ENCODE peak calls at places on chromosomes 2 and 18, in five cellular contexts. One of them, this sample, is unnamed.

GRCh38 chr2:3785220-3785889 is 82.0 kb downstream of the DCDC2C start:
- DNase-seq in HCT116: no peak
- DNase-seq in OCI-LY7: no peak
- DNase-seq in RWPE1: peak; percentile 37
- DNase-seq in neuronal stem cell: no peak
- DNase-seq in this sample: peak; percentile 69

GRCh38 chr2:232441147-232441651 is 14.8 kb upstream of the ALPI start:
- DNase-seq in OCI-LY7: no peak
- DNase-seq in RWPE1: no peak
- DNase-seq in neuronal stem cell: no peak
- DNase-seq in HCT116: no peak
- DNase-seq in this sample: no peak

GRCh38 chr18:55477537-55478300 is 110.3 kb downstream of the TCF4 start:
- DNase-seq in HCT116: no peak
- DNase-seq in RWPE1: peak; percentile 8
- DNase-seq in neuronal stem cell: no peak
- DNase-seq in OCI-LY7: peak; percentile 42
- DNase-seq in this sample: peak; percentile 61

GRCh38 chr2:217459675-217460405 is 543.0 kb downstream of the TNS1 start:
- DNase-seq in RWPE1: no peak
- DNase-seq in neuronal stem cell: no peak
- DNase-seq in HCT116: no peak
- DNase-seq in OCI-LY7: no peak
- DNase-seq in this sample: no peak

GRCh38 chr2:28153851-28154250 is 238.8 kb upstream of the FOSL2 start:
- DNase-seq in neuronal stem cell: no peak
- DNase-seq in OCI-LY7: no peak
- DNase-seq in HCT116: no peak
- DNase-seq in RWPE1: no peak
- DNase-seq in this sample: no peak

GRCh38 chr2:34567128-34567527 is 968.0 kb upstream of the FAM98A start:
- DNase-seq in RWPE1: no peak
- DNase-seq in OCI-LY7: no peak
- DNase-seq in neuronal stem cell: no peak
- DNase-seq in HCT116: no peak
- DNase-seq in this sample: no peak

GRCh38 chr2:106638609-106639008 is 151.4 kb downstream of the CD8B2 start:
- DNase-seq in OCI-LY7: no peak
- DNase-seq in neuronal stem cell: no peak
- DNase-seq in HCT116: no peak
- DNase-seq in RWPE1: no peak
- DNase-seq in this sample: no peak

GRCh38 chr2:45674035-45674791 is 22.7 kb downstream of the PRKCE start:
- DNase-seq in HCT116: no peak
- DNase-seq in RWPE1: no peak
- DNase-seq in neuronal stem cell: no peak
- DNase-seq in OCI-LY7: no peak
- DNase-seq in this sample: no peak

GRCh38 chr2:19722486-19723420 is 179.0 kb downstream of the TTC32 start:
- DNase-seq in HCT116: no peak
- DNase-seq in RWPE1: no peak
- DNase-seq in neuronal stem cell: no peak
- DNase-seq in OCI-LY7: no peak
- DNase-seq in this sample: no peak

GRCh38 chr18:657311-657997 is at the start of gene TYMS:
- DNase-seq in neuronal stem cell: peak; percentile 62
- DNase-seq in OCI-LY7: peak; percentile 82
- DNase-seq in RWPE1: peak; percentile 86
- DNase-seq in HCT116: peak; percentile 63
- DNase-seq in this sample: peak; percentile 64

GRCh38 chr2:96098900-96099590 is 17.3 kb downstream of the ADRA2B start:
- DNase-seq in HCT116: no peak
- DNase-seq in OCI-LY7: no peak
- DNase-seq in neuronal stem cell: no peak
- DNase-seq in RWPE1: no peak
- DNase-seq in this sample: no peak

GRCh38 chr2:43174368-43175186 is 51.8 kb downstream of the ZFP36L2 start:
- DNase-seq in neuronal stem cell: no peak
- DNase-seq in HCT116: no peak
- DNase-seq in OCI-LY7: peak; percentile 81
- DNase-seq in RWPE1: no peak
- DNase-seq in this sample: no peak

GRCh38 chr2:181977661-181978350 is 7.8 kb upstream of the PPP1R1C start:
- DNase-seq in neuronal stem cell: no peak
- DNase-seq in RWPE1: peak; percentile 90
- DNase-seq in OCI-LY7: no peak
- DNase-seq in HCT116: no peak
- DNase-seq in this sample: peak; percentile 86

GRCh38 chr18:66523219-66523991 is 80.5 kb downstream of the CDH19 start:
- DNase-seq in RWPE1: no peak
- DNase-seq in OCI-LY7: no peak
- DNase-seq in HCT116: no peak
- DNase-seq in neuronal stem cell: no peak
- DNase-seq in this sample: no peak

GRCh38 chr2:215971671-215972070 is 41.7 kb downstream of the MREG start:
- DNase-seq in OCI-LY7: no peak
- DNase-seq in HCT116: no peak
- DNase-seq in neuronal stem cell: no peak
- DNase-seq in RWPE1: no peak
- DNase-seq in this sample: no peak

GRCh38 chr18:39460136-39460535 is 1894.5 kb upstream of the CELF4 start:
- DNase-seq in RWPE1: no peak
- DNase-seq in neuronal stem cell: no peak
- DNase-seq in HCT116: no peak
- DNase-seq in OCI-LY7: no peak
- DNase-seq in this sample: no peak

GRCh38 chr18:48680871-48681270 is 142.0 kb downstream of the CTIF start:
- DNase-seq in HCT116: no peak
- DNase-seq in neuronal stem cell: peak; percentile 61
- DNase-seq in OCI-LY7: no peak
- DNase-seq in RWPE1: no peak
- DNase-seq in this sample: no peak

GRCh38 chr2:7899923-7900322 is 781.9 kb upstream of the ID2 start:
- DNase-seq in OCI-LY7: no peak
- DNase-seq in RWPE1: no peak
- DNase-seq in HCT116: no peak
- DNase-seq in neuronal stem cell: no peak
- DNase-seq in this sample: no peak

GRCh38 chr2:80304522-80304878 is at the start of gene LRRTM1:
- DNase-seq in OCI-LY7: no peak
- DNase-seq in neuronal stem cell: no peak
- DNase-seq in HCT116: no peak
- DNase-seq in RWPE1: peak; percentile 1
- DNase-seq in this sample: no peak

GRCh38 chr18:24089059-24089458 is 49.8 kb upstream of the CABYR start:
- DNase-seq in neuronal stem cell: no peak
- DNase-seq in OCI-LY7: no peak
- DNase-seq in HCT116: no peak
- DNase-seq in RWPE1: no peak
- DNase-seq in this sample: no peak

GRCh38 chr2:27730249-27730648 is 41.3 kb upstream of the MRPL33 start:
- DNase-seq in HCT116: no peak
- DNase-seq in neuronal stem cell: no peak
- DNase-seq in RWPE1: no peak
- DNase-seq in OCI-LY7: no peak
- DNase-seq in this sample: no peak

GRCh38 chr2:44560352-44560751 is 198.6 kb downstream of the CAMKMT start:
- DNase-seq in RWPE1: no peak
- DNase-seq in HCT116: no peak
- DNase-seq in neuronal stem cell: no peak
- DNase-seq in OCI-LY7: no peak
- DNase-seq in this sample: peak; percentile 45

GRCh38 chr2:23124214-23124735 is 260.7 kb upstream of the KLHL29 start:
- DNase-seq in neuronal stem cell: no peak
- DNase-seq in HCT116: no peak
- DNase-seq in OCI-LY7: no peak
- DNase-seq in RWPE1: no peak
- DNase-seq in this sample: no peak

GRCh38 chr2:113075030-113075429 is 7.3 kb downstream of the IL1F10 start:
- DNase-seq in HCT116: no peak
- DNase-seq in OCI-LY7: no peak
- DNase-seq in RWPE1: no peak
- DNase-seq in neuronal stem cell: no peak
- DNase-seq in this sample: no peak

GRCh38 chr2:73886357-73886756 is 6.5 kb upstream of the ACTG2 start:
- DNase-seq in neuronal stem cell: no peak
- DNase-seq in HCT116: no peak
- DNase-seq in RWPE1: no peak
- DNase-seq in OCI-LY7: no peak
- DNase-seq in this sample: no peak

GRCh38 chr2:133500967-133501366 is 67.3 kb downstream of the NCKAP5 start:
- DNase-seq in neuronal stem cell: no peak
- DNase-seq in HCT116: no peak
- DNase-seq in RWPE1: no peak
- DNase-seq in OCI-LY7: no peak
- DNase-seq in this sample: no peak

GRCh38 chr2:164976301-164976700 is 21.0 kb upstream of the SLC38A11 start:
- DNase-seq in HCT116: no peak
- DNase-seq in neuronal stem cell: no peak
- DNase-seq in OCI-LY7: no peak
- DNase-seq in RWPE1: no peak
- DNase-seq in this sample: no peak

GRCh38 chr2:240250985-240251847 is 110.8 kb upstream of the OTOS start:
- DNase-seq in neuronal stem cell: peak; percentile 38
- DNase-seq in RWPE1: peak; percentile 87
- DNase-seq in OCI-LY7: no peak
- DNase-seq in HCT116: peak; percentile 77
- DNase-seq in this sample: peak; percentile 92

GRCh38 chr2:26685943-26686839 is 6.3 kb upstream of the KCNK3 start:
- DNase-seq in HCT116: no peak
- DNase-seq in RWPE1: no peak
- DNase-seq in neuronal stem cell: no peak
- DNase-seq in OCI-LY7: no peak
- DNase-seq in this sample: no peak

GRCh38 chr2:64456298-64456697 is 2.3 kb downstream of the LGALSL start:
- DNase-seq in RWPE1: no peak
- DNase-seq in HCT116: no peak
- DNase-seq in neuronal stem cell: no peak
- DNase-seq in OCI-LY7: no peak
- DNase-seq in this sample: no peak

GRCh38 chr2:232336241-232336736 is 42.3 kb upstream of the ALPP start:
- DNase-seq in HCT116: no peak
- DNase-seq in neuronal stem cell: no peak
- DNase-seq in OCI-LY7: no peak
- DNase-seq in RWPE1: no peak
- DNase-seq in this sample: no peak

GRCh38 chr2:222241054-222241453 is 57.7 kb downstream of the PAX3 start:
- DNase-seq in HCT116: no peak
- DNase-seq in RWPE1: no peak
- DNase-seq in neuronal stem cell: no peak
- DNase-seq in OCI-LY7: no peak
- DNase-seq in this sample: no peak

GRCh38 chr18:58223717-58224424 is 179.8 kb downstream of the NEDD4L start:
- DNase-seq in HCT116: peak; percentile 76
- DNase-seq in RWPE1: peak; percentile 61
- DNase-seq in OCI-LY7: no peak
- DNase-seq in neuronal stem cell: no peak
- DNase-seq in this sample: peak; percentile 96

GRCh38 chr2:138037090-138037489 is 72.8 kb downstream of the HNMT start:
- DNase-seq in RWPE1: no peak
- DNase-seq in OCI-LY7: no peak
- DNase-seq in neuronal stem cell: no peak
- DNase-seq in HCT116: no peak
- DNase-seq in this sample: no peak

GRCh38 chr2:88738271-88738670 is 46.8 kb downstream of the RPIA start:
- DNase-seq in OCI-LY7: no peak
- DNase-seq in HCT116: no peak
- DNase-seq in neuronal stem cell: no peak
- DNase-seq in RWPE1: no peak
- DNase-seq in this sample: peak; percentile 7